ENCODE peak calls at places on chromosomes 12 and 14, in eight cellular contexts. H, X, K, B, L, A, O and J are unnamed samples.

GRCh38 chr14:95500201-95500681 is 16.2 kb downstream of the SYNE3 start:
- DNase-seq in K (no peak), A (no peak), L (no peak), X (no peak), B (no peak), O (no peak), H (no peak), J (no peak)

GRCh38 chr12:47112679-47113078 is 32.9 kb upstream of the AMIGO2 start:
- DNase-seq in L (no peak), B (no peak), A (no peak), O (no peak), K (no peak), H (no peak), X (no peak), J (no peak)

GRCh38 chr12:107525063-107525718 is 160.4 kb upstream of the PWP1 start:
- DNase-seq in K (no peak), L (no peak), B (no peak), O (no peak), X (no peak), H (no peak), A (no peak), J (no peak)

GRCh38 chr14:99671230-99672224 is 12.6 kb upstream of the CYP46A1 start:
- DNase-seq in X (no peak), L (no peak), H (peak), A (no peak), K (no peak), B (no peak), O (no peak), J (no peak)

GRCh38 chr14:96626916-96627315 is 124.7 kb downstream of the PAPOLA start:
- DNase-seq in O (no peak), A (no peak), B (no peak), X (no peak), H (no peak), L (no peak), K (no peak), J (no peak)

GRCh38 chr12:52495385-52495784 is 2.3 kb upstream of the KRT6A start:
- DNase-seq in H (peak), B (no peak), A (no peak), O (no peak), K (no peak), L (no peak), X (peak), J (no peak)

GRCh38 chr12:63403256-63403655 is 252.3 kb upstream of the AVPR1A start:
- DNase-seq in O (no peak), K (no peak), H (no peak), X (no peak), L (no peak), B (no peak), A (no peak), J (no peak)

GRCh38 chr12:118164798-118165486 is 29.0 kb downstream of the PEBP1 start:
- DNase-seq in B (no peak), O (no peak), K (no peak), L (no peak), A (no peak), X (no peak), H (no peak), J (no peak)

GRCh38 chr14:63764103-63764502 is 36.2 kb upstream of the SGPP1 start:
- DNase-seq in B (no peak), X (no peak), H (no peak), L (no peak), A (no peak), K (no peak), O (no peak), J (no peak)

GRCh38 chr14:71119075-71119474 is 211.8 kb downstream of the PCNX1 start:
- DNase-seq in B (no peak), K (no peak), O (no peak), L (no peak), H (no peak), X (peak), A (no peak), J (no peak)

GRCh38 chr12:62739266-62739831 is 195.6 kb downstream of the PPM1H start:
- DNase-seq in A (no peak), L (no peak), H (no peak), O (no peak), B (no peak), X (no peak), K (no peak), J (no peak)

GRCh38 chr12:52566847-52567291 is 6.8 kb downstream of the KRT74 start:
- DNase-seq in L (no peak), K (no peak), H (no peak), B (no peak), O (no peak), A (no peak), X (no peak), J (no peak)